ENCODE peak calls at places on chromosomes 6 and 20, in eight cellular contexts. A is fibroblast of lung; E is activated CD8-positive, alpha-beta memory T cell treated with anti-CD3 and anti-CD28 coated beads for 1 hour; V is AG10803; C is hippocampal formation; K is iris pigment epithelial cell; T is endothelial cell; Y is NCI-H460. Q is an unnamed sample.

GRCh38 chr6:167152858-167153257 is 4.9 kb downstream of the GPR31 start:
- DNase-seq in C (no peak), K (no peak), T (no peak), E (no peak), A (no peak), Y (no peak), V (no peak), Q (no peak)

GRCh38 chr6:2582268-2582667 is 168.5 kb downstream of the MYLK4 start:
- DNase-seq in E (no peak), C (no peak), A (no peak), Y (no peak), T (no peak), K (no peak), V (no peak), Q (no peak)

GRCh38 chr6:126842769-126843168 is 275.7 kb upstream of the RSPO3 start:
- DNase-seq in V (no peak), E (no peak), T (no peak), Y (no peak), K (no peak), C (no peak), A (no peak), Q (no peak)

GRCh38 chr6:4316867-4317400 is 181.6 kb upstream of the ECI2 start:
- DNase-seq in T (no peak), V (peak), K (peak), E (no peak), A (peak), Y (peak), C (no peak), Q (no peak)

GRCh38 chr20:58111340-58112016 is 117.0 kb downstream of the ANKRD60 start:
- DNase-seq in V (peak), C (no peak), E (no peak), K (no peak), Y (no peak), T (no peak), A (peak), Q (no peak)

GRCh38 chr6:112044856-112045255 is 9.0 kb upstream of the CCN6 start:
- DNase-seq in C (no peak), E (no peak), K (peak), T (no peak), Y (no peak), V (peak), A (peak), Q (no peak)

GRCh38 chr6:2630362-2630761 is 120.4 kb downstream of the MYLK4 start:
- DNase-seq in C (no peak), K (peak), V (peak), A (peak), E (no peak), T (no peak), Y (peak), Q (no peak)

GRCh38 chr6:44217332-44218143 is 812 bp downstream of the MYMX start:
- DNase-seq in Y (no peak), V (peak), E (no peak), A (peak), K (no peak), T (no peak), C (no peak), Q (no peak)

GRCh38 chr20:58647814-58648501 is 3.1 kb upstream of the STX16 start:
- DNase-seq in T (no peak), V (peak), A (peak), C (no peak), E (no peak), K (peak), Y (no peak), Q (no peak)

GRCh38 chr6:98041921-98042320 is 758.9 kb upstream of the MMS22L start:
- DNase-seq in K (no peak), T (no peak), A (peak), V (no peak), C (no peak), E (no peak), Y (no peak), Q (no peak)

GRCh38 chr6:30399390-30400058 is 54.6 kb downstream of the RPP21 start:
- DNase-seq in E (no peak), A (peak), T (no peak), C (no peak), K (peak), Y (no peak), V (peak), Q (no peak)

GRCh38 chr6:130524552-130524951 is 158.7 kb downstream of the TMEM200A start:
- DNase-seq in V (no peak), Y (no peak), T (no peak), A (no peak), C (no peak), E (no peak), K (no peak), Q (no peak)

GRCh38 chr6:7692453-7692784 is 33.5 kb upstream of the BMP6 start:
- DNase-seq in A (no peak), T (no peak), C (no peak), E (no peak), K (no peak), Y (no peak), V (no peak), Q (no peak)

GRCh38 chr6:138036111-138036510 is 71.1 kb downstream of the PERP start:
- DNase-seq in Y (no peak), E (no peak), A (no peak), C (no peak), V (no peak), K (no peak), T (no peak), Q (no peak)

GRCh38 chr6:5899216-5900045 is 107.3 kb downstream of the NRN1 start:
- DNase-seq in T (no peak), V (peak), C (no peak), A (no peak), E (no peak), Y (no peak), K (no peak), Q (no peak)

GRCh38 chr20:59589051-59589450 is 15.3 kb upstream of the PHACTR3 start:
- DNase-seq in T (no peak), C (no peak), V (no peak), Y (no peak), A (no peak), K (no peak), E (no peak), Q (no peak)

GRCh38 chr20:33415948-33416347 is 14.6 kb upstream of the CDK5RAP1 start:
- DNase-seq in T (peak), A (peak), Y (peak), E (no peak), K (peak), C (peak), V (peak), Q (no peak)

GRCh38 chr6:111157412-111157811 is 70.1 kb downstream of the SLC16A10 start:
- DNase-seq in C (no peak), T (no peak), K (no peak), A (no peak), V (no peak), Y (no peak), E (no peak), Q (no peak)

GRCh38 chr6:69880570-69880969 is 14.2 kb downstream of the COL19A1 start:
- DNase-seq in T (no peak), V (no peak), Y (no peak), E (no peak), C (no peak), K (no peak), A (no peak), Q (no peak)

GRCh38 chr6:56643379-56644089 is 845 bp upstream of the DST start:
- DNase-seq in T (no peak), Y (no peak), A (no peak), K (no peak), E (no peak), V (peak), C (no peak), Q (no peak)

GRCh38 chr6:107116328-107116892 is 1.1 kb upstream of the BEND3 start:
- DNase-seq in K (peak), T (peak), C (no peak), E (no peak), A (no peak), V (no peak), Y (no peak), Q (no peak)

GRCh38 chr6:50527985-50528384 is 185.3 kb upstream of the TFAP2D start:
- DNase-seq in E (no peak), V (no peak), C (no peak), T (no peak), K (no peak), A (no peak), Y (no peak), Q (no peak)

GRCh38 chr20:61253640-61254511 is 1.8 kb downstream of the CDH4 start:
- DNase-seq in Y (no peak), A (peak), E (no peak), K (no peak), T (peak), C (no peak), V (no peak), Q (no peak)

GRCh38 chr20:59472059-59472458 is 132.3 kb upstream of the PHACTR3 start:
- DNase-seq in T (no peak), C (no peak), A (no peak), V (no peak), E (no peak), K (no peak), Y (no peak), Q (no peak)

GRCh38 chr6:169326067-169326799 is 72.6 kb upstream of the THBS2 start:
- DNase-seq in C (no peak), T (peak), E (no peak), K (peak), V (peak), A (peak), Y (peak), Q (no peak)

GRCh38 chr6:170187669-170188566 is 103.0 kb downstream of the DLL1 start:
- DNase-seq in K (no peak), T (no peak), A (no peak), E (no peak), C (no peak), V (no peak), Y (no peak), Q (no peak)

GRCh38 chr20:47735412-47736400 is 49.6 kb downstream of the SULF2 start:
- DNase-seq in C (no peak), V (peak), T (no peak), K (peak), Y (peak), E (no peak), A (no peak), Q (no peak)

GRCh38 chr20:3751664-3752385 is 15.7 kb downstream of the ADISSP start:
- DNase-seq in K (no peak), V (no peak), T (no peak), Y (peak), A (peak), C (no peak), E (peak), Q (no peak)

GRCh38 chr6:144602523-144603180 is 317.5 kb downstream of the UTRN start:
- DNase-seq in E (no peak), Y (no peak), K (no peak), V (no peak), C (no peak), T (no peak), A (peak), Q (no peak)

GRCh38 chr6:33694401-33694931 is 17.0 kb downstream of the UQCC2 start:
- DNase-seq in A (peak), Y (peak), E (peak), V (peak), C (no peak), K (peak), T (no peak), Q (peak)

GRCh38 chr20:8018928-8019177 is 708 bp downstream of the TMX4 start:
- DNase-seq in V (peak), K (peak), E (no peak), T (no peak), C (peak), A (no peak), Y (no peak), Q (no peak)

GRCh38 chr6:133208183-133208755 is 32.9 kb upstream of the EYA4 start:
- DNase-seq in V (no peak), C (no peak), E (no peak), Y (no peak), K (peak), T (no peak), A (peak), Q (no peak)

GRCh38 chr6:100317031-100317430 is 147.7 kb downstream of the SIM1 start:
- DNase-seq in C (no peak), E (no peak), T (no peak), K (no peak), Y (no peak), V (no peak), A (peak), Q (no peak)

Q was measured in activated gamma-delta T cell.